ENCODE peak calls at places on chromosomes 16 and 17, in five cellular contexts. N is OCI-LY7, O is A549, F is thoracic aorta, A is uterus. W is an unnamed sample.

GRCh38 chr16:19542138-19542821 is 13.2 kb upstream of the VPS35L start:
- DNase-seq in N (no peak), O (no peak), F (no peak), A (no peak), W (no peak)

GRCh38 chr16:22948603-22949368 is 134.8 kb downstream of the HS3ST2 start:
- DNase-seq in N (peak), O (peak), F (peak), A (peak), W (peak)

GRCh38 chr16:617855-618254 is 12.9 kb upstream of the WFIKKN1 start:
- DNase-seq in N (no peak), O (no peak), F (no peak), A (no peak), W (no peak)

GRCh38 chr16:20903116-20903888 is 2.7 kb downstream of the LYRM1 start:
- DNase-seq in N (no peak), O (no peak), F (no peak), A (no peak), W (no peak)

GRCh38 chr17:21004016-21004930 is 38.5 kb downstream of the USP22 start:
- DNase-seq in N (no peak), O (no peak), F (no peak), A (no peak), W (no peak)

GRCh38 chr17:60481604-60482003 is 44.4 kb downstream of the APPBP2 start:
- DNase-seq in N (no peak), O (no peak), F (no peak), A (no peak), W (no peak)

GRCh38 chr16:23362460-23363317 is 60.6 kb downstream of the SCNN1B start:
- DNase-seq in N (no peak), O (peak), F (no peak), A (peak), W (no peak)

GRCh38 chr16:17724242-17724898 is 253.6 kb upstream of the XYLT1 start:
- DNase-seq in N (no peak), O (no peak), F (no peak), A (no peak), W (peak)

GRCh38 chr17:49764559-49765180 is 739 bp upstream of the FAM117A start:
- DNase-seq in N (no peak), O (no peak), F (no peak), A (no peak), W (no peak)

GRCh38 chr17:78995761-78996451 is 13.7 kb downstream of the CANT1 start:
- DNase-seq in N (no peak), O (no peak), F (no peak), A (no peak), W (no peak)

GRCh38 chr16:4767872-4768548 is 1.0 kb upstream of the ZNF500 start:
- DNase-seq in N (peak), O (peak), F (no peak), A (peak), W (no peak)

GRCh38 chr16:58264961-58265479 is 29.8 kb downstream of the PRSS54 start:
- DNase-seq in N (no peak), O (peak), F (no peak), A (no peak), W (peak)

GRCh38 chr17:61504697-61505096 is 52.5 kb downstream of the TBX4 start:
- DNase-seq in N (no peak), O (peak), F (no peak), A (no peak), W (peak)

GRCh38 chr16:354971-355441 is 2.5 kb upstream of the AXIN1 start:
- DNase-seq in N (no peak), O (no peak), F (no peak), A (no peak), W (no peak)

GRCh38 chr16:51888021-51888420 is 658.9 kb downstream of the TOX3 start:
- DNase-seq in N (no peak), O (peak), F (no peak), A (no peak), W (no peak)

GRCh38 chr17:2710804-2711607 is 558 bp downstream of the CLUH start:
- DNase-seq in N (peak), O (no peak), F (no peak), A (no peak), W (no peak)

GRCh38 chr17:2710075-2710803 is 1.3 kb downstream of the CLUH start:
- DNase-seq in N (peak), O (no peak), F (no peak), A (no peak), W (no peak)

GRCh38 chr17:2707721-2708584 is 3.6 kb downstream of the CLUH start:
- DNase-seq in N (peak), O (peak), F (no peak), A (peak), W (no peak)

GRCh38 chr17:2708585-2709172 is 2.9 kb downstream of the CLUH start:
- DNase-seq in N (no peak), O (no peak), F (no peak), A (no peak), W (no peak)

GRCh38 chr17:2709173-2709661 is 2.3 kb downstream of the CLUH start:
- DNase-seq in N (peak), O (peak), F (no peak), A (no peak), W (no peak)
- TF ChIP-seq CTCF in N (no peak), O (no peak), F (no peak), A (no peak), W (no peak)

GRCh38 chr17:57410169-57410568 is 153.8 kb downstream of the MSI2 start:
- DNase-seq in N (no peak), O (no peak), F (no peak), A (no peak), W (no peak)

GRCh38 chr17:57407287-57408063 is 151.2 kb downstream of the MSI2 start:
- DNase-seq in N (no peak), O (no peak), F (no peak), A (no peak), W (no peak)

GRCh38 chr17:57406981-57407286 is 150.6 kb downstream of the MSI2 start:
- DNase-seq in N (no peak), O (no peak), F (no peak), A (no peak), W (no peak)

GRCh38 chr17:57406131-57406980 is 150.0 kb downstream of the MSI2 start:
- DNase-seq in N (no peak), O (no peak), F (no peak), A (no peak), W (no peak)

DNA sequence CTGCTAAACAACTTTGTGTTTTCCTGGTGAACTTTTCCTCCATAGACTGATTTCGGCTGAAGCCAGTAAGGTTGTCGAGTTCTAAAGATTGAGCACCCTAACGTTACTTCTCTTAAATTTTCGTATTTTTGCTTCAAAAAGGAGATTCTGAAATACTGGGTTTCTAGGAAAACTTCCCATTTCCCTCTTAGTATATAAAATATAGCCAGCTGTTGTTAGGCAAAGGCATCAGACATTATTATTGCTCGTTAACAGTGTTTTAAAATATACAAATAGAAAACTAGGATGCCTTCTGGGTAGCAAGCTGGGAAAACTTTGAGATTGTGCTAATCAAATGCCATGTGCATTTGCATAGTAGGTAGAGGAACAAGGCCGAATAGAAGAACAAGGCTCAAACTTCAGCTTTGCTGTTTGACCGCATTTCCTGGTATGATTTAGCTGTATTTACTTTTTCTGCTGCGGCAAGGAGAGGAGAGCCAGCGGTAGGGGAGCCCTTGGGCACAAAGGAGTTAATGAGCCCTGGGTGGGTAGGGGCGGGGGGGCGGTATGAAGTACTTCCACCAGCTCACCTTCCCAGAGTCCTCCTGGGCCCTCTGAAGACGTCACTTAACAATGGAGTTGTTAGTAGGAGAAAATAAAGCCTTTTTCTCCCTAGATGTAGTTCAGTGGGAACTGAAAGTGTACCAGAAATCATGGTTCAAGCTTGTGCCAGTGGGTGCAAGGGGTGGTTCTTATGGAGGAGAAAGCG is 151.9 kb downstream of the MSI2 start:
- DNase-seq in N (peak), O (no peak), F (no peak), A (no peak), W (no peak)
- H3K4me3 ChIP-seq in N (peak), O (no peak), F (no peak), A (no peak), W (no peak)

DNA sequence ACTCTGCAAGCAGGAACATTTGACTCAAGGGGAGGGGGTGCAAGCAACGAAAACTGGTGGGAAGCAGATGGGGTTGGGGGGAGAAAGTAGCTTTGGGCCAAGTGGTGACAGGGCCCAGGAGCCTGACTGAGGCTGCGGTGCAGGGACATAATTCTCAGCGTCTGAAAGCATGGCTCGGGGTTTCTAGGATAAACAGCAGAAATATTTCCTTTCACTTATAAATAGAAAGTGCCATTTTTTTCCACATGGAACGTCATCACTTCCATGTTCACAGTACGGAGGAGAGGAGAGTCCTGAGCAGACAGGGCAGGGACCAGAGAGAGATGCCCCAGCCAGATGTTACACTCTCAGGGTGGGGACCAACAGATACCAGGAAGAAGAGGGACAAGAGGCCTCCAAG is 197.1 kb downstream of the ZFHX3 start:
- DNase-seq in N (no peak), O (no peak), F (peak), A (peak), W (no peak)
- H3K27ac ChIP-seq in N (no peak), O (peak), F (peak), A (peak), W (peak)

GRCh38 chr16:84397090-84397489 is 28.8 kb downstream of the ATP2C2 start:
- DNase-seq in N (no peak), O (peak), F (no peak), A (no peak), W (no peak)
- TF ChIP-seq CTCF in N (peak), O (peak), F (no peak), A (no peak), W (no peak)

GRCh38 chr17:44217738-44218343 is 1.6 kb downstream of the UBTF start:
- DNase-seq in N (no peak), O (no peak), F (no peak), A (no peak), W (no peak)
- H3K4me3 ChIP-seq in N (peak), O (peak), F (peak), A (peak), W (peak)

DNA sequence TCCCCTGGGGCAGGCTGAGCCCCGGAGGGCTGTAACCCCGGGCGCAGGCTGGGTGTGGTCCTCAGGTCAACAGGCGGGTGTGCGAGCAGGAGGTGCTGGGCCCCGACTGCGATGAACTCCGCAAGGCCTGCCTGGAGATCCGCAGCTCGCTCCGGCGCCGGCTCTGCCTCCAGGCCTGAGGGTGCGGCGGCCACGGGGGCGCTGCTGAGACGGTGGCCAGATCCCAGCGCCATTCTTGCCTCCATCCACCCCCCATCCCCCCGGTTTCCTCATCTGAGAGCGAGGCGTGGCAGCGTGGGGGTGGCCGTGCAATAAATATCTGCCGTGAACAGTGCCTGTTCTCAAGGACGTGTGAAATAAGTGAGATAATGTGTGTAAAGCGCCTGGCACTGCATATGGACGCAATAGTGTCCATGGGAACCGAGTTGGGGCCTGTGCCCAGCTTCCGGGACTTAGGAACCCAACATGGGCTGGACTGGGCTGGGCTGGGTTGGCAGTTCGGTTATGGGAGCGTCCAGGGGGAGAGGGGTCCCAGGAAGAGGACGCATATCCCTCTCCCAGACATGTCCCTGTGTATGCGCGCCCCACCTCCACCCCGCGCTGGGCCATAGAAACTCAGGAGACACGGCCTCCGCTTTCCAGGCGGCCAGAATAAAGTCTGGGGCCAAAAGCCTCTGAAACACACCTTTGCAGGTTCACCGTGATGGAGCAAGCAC is 15.0 kb downstream of the ZNF213 start:
- DNase-seq in N (peak), O (peak), F (no peak), A (peak), W (no peak)
- H3K27ac ChIP-seq in N (peak), O (peak), F (peak), A (peak), W (peak)

GRCh38 chr17:1058423-1059130 is 61.6 kb downstream of the TIMM22 start:
- DNase-seq in N (peak), O (peak), F (no peak), A (no peak), W (no peak)
- TF ChIP-seq CTCF in N (peak), O (peak), F (peak), A (no peak), W (peak)

DNA sequence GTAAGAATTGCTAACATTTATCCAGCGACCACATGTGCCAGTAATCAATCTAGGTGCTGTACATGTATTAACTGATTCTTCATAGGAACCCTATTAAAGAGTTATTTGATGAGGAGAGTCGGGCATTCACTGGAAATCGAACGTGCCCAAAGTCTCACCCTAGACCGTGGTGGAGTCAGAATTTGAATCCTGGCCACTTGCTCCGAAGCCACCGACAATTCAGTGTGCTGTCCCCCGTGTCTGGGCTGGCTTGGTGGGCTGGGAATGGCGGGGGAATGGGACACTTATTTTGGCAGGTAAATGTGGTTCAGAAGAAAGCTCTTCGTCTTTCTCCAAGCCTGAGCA is 707 bp upstream of the KSR1 start:
- DNase-seq in N (no peak), O (no peak), F (no peak), A (no peak), W (no peak)
- H3K4me3 ChIP-seq in N (peak), O (peak), F (peak), A (peak), W (peak)

DNA sequence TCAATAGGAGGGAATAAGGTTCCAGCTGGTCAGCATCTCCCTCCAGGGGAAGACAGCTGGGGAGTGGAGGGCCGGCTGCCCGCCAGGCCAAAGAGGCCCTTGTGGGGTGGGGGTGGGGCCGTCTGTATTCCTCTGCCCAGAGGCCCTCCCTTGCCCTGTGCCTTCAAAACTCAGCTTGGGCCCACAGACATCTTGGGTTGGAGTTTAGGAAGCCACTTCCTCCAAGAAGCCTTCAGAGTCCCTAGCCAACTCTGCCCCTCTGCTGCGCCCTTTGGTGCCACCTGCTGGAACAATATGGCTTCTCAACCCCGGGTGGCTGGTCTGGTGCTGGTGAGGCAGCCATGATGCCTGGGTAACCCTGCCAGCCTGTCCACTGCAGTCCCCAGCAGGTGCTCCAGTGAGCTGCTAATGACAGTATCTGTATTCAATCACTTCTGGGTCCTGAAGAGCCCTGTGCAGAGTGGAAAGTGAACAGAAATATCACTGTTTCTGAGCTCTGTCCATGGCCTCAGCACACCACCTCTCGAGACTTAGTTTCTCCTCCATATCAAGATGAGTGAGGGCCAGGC is 16.7 kb downstream of the HSD11B2 start:
- DNase-seq in N (peak), O (peak), F (no peak), A (peak), W (peak)
- H3K27ac ChIP-seq in N (no peak), O (no peak), F (no peak), A (peak), W (peak)

GRCh38 chr17:74433421-74434121 is 1.7 kb downstream of the GPRC5C start:
- DNase-seq in N (no peak), O (no peak), F (no peak), A (no peak), W (no peak)
- TF ChIP-seq CTCF in N (peak), O (no peak), F (no peak), A (no peak), W (no peak)